ENCODE peak calls at places on chromosomes 16 and 17, in six cellular contexts. O is sciatic nerve, C is T-cell, S is amygdala, A is nucleus accumbens, D is A172. B is an unnamed sample.

GRCh38 chr16:74064120-74064735 is 232.4 kb upstream of the PSMD7 start:
- DNase-seq in O (no peak), C (no peak), S (no peak), A (no peak), D (no peak), B (no peak)

GRCh38 chr17:77465358-77466041 is 324.7 kb downstream of the SEC14L1 start:
- DNase-seq in O (peak), C (peak), S (no peak), A (no peak), D (peak), B (peak)

GRCh38 chr17:44204453-44204882 is 4.8 kb upstream of the ATXN7L3 start:
- DNase-seq in O (no peak), C (no peak), S (no peak), A (no peak), D (peak), B (no peak)

GRCh38 chr17:60079401-60079861 is 710 bp upstream of the HEATR6 start:
- DNase-seq in O (no peak), C (no peak), S (no peak), A (no peak), D (peak), B (no peak)

GRCh38 chr17:36814958-36815357 is 122.3 kb upstream of the LHX1 start:
- DNase-seq in O (no peak), C (no peak), S (no peak), A (no peak), D (no peak), B (no peak)

GRCh38 chr16:69709456-69710084 is 16.8 kb downstream of the NQO1 start:
- DNase-seq in O (no peak), C (no peak), S (no peak), A (no peak), D (peak), B (no peak)

GRCh38 chr17:82218349-82219075 is 5.9 kb upstream of the CCDC57 start:
- DNase-seq in O (peak), C (no peak), S (no peak), A (no peak), D (no peak), B (no peak)

GRCh38 chr16:28181557-28181914 is 30.2 kb downstream of the XPO6 start:
- DNase-seq in O (no peak), C (no peak), S (no peak), A (no peak), D (peak), B (no peak)

GRCh38 chr16:72203401-72203800 is 31.4 kb upstream of the PMFBP1 start:
- DNase-seq in O (no peak), C (no peak), S (no peak), A (no peak), D (peak), B (no peak)

GRCh38 chr17:17479209-17479608 is 2.4 kb downstream of the MED9 start:
- DNase-seq in O (no peak), C (no peak), S (no peak), A (no peak), D (no peak), B (no peak)

GRCh38 chr16:9306753-9307152 is 215.3 kb downstream of the HAPSTR1 start:
- DNase-seq in O (no peak), C (no peak), S (no peak), A (no peak), D (no peak), B (no peak)

GRCh38 chr16:89279666-89280481 is 62.4 kb downstream of the ZNF778 start:
- DNase-seq in O (no peak), C (no peak), S (no peak), A (no peak), D (no peak), B (no peak)

GRCh38 chr16:23026777-23027362 is 122.4 kb downstream of the USP31 start:
- DNase-seq in O (no peak), C (no peak), S (no peak), A (no peak), D (peak), B (no peak)

GRCh38 chr17:76444518-76445311 is 8.2 kb downstream of the UBE2O start:
- DNase-seq in O (no peak), C (no peak), S (no peak), A (no peak), D (no peak), B (no peak)

GRCh38 chr16:55421225-55421624 is 57.8 kb upstream of the MMP2 start:
- DNase-seq in O (no peak), C (no peak), S (no peak), A (no peak), D (no peak), B (no peak)

GRCh38 chr17:1312261-1312870 is 32.9 kb downstream of the TRARG1 start:
- DNase-seq in O (no peak), C (no peak), S (no peak), A (no peak), D (no peak), B (no peak)

GRCh38 chr16:88798772-88799455 is 4.7 kb upstream of the CDT1 start:
- DNase-seq in O (no peak), C (no peak), S (no peak), A (no peak), D (no peak), B (no peak)